ENCODE peak calls at places on chromosome 21, in nine cellular contexts. Y is immature natural killer cell; Z is body of pancreas; U is sciatic nerve; D is effector CD4-positive, alpha-beta T cell; E is left ventricle myocardium inferior; Q is SHP77; C is RWPE1; N is cardiac muscle cell. G is an unnamed sample.

GRCh38 chr21:16992448-16992847 is 520.4 kb upstream of the CXADR start:
- DNase-seq in D (no peak), C (no peak), Y (no peak), E (no peak), U (no peak), N (no peak), Q (no peak), Z (no peak), G (no peak)

GRCh38 chr21:32543975-32544374 is 41.3 kb downstream of the TCP10L start:
- DNase-seq in U (no peak), E (no peak), N (no peak), Z (no peak), Q (no peak), D (no peak), Y (no peak), C (no peak), G (no peak)

GRCh38 chr21:28309596-28309995 is 683.1 kb downstream of the LTN1 start:
- DNase-seq in Y (no peak), Q (no peak), Z (no peak), U (no peak), E (no peak), N (no peak), D (no peak), C (no peak), G (no peak)

GRCh38 chr21:26686278-26686677 is 113.2 kb upstream of the CYYR1 start:
- DNase-seq in N (no peak), U (no peak), Z (peak; percentile 12), Q (peak; percentile 19), C (peak; percentile 42), Y (no peak), E (no peak), D (no peak), G (peak; percentile 28)

GRCh38 chr21:17514124-17514481 is 1.3 kb downstream of the CXADR start:
- DNase-seq in D (no peak), Q (no peak), U (no peak), N (peak; percentile 10), C (peak; percentile 53), Y (no peak), E (no peak), Z (no peak), G (peak; percentile 30)

GRCh38 chr21:38988211-38989096 is 182.7 kb downstream of the ETS2 start:
- DNase-seq in D (no peak), Y (no peak), N (no peak), U (no peak), E (no peak), Q (peak; percentile 41), Z (no peak), C (no peak), G (no peak)

GRCh38 chr21:37848721-37849490 is 67.4 kb downstream of the KCNJ6 start:
- DNase-seq in D (no peak), N (no peak), Y (no peak), Z (no peak), Q (no peak), U (no peak), E (no peak), C (no peak), G (peak; percentile 33)

GRCh38 chr21:42056996-42057689 is 14.0 kb upstream of the UMODL1 start:
- DNase-seq in Y (no peak), Q (no peak), D (no peak), Z (peak; percentile 85), U (no peak), C (peak; percentile 48), N (no peak), E (no peak), G (peak; percentile 64)

GRCh38 chr21:34935452-34935851 is 113.7 kb downstream of the RUNX1 start:
- DNase-seq in Z (no peak), Q (no peak), U (no peak), Y (peak; percentile 44), N (no peak), E (no peak), D (no peak), C (no peak), G (peak; percentile 53)

GRCh38 chr21:17466166-17466565 is 46.7 kb upstream of the CXADR start:
- DNase-seq in D (no peak), E (no peak), C (no peak), Q (no peak), U (no peak), Y (no peak), Z (peak; percentile 28), N (no peak), G (peak; percentile 37)

GRCh38 chr21:16588433-16588860 is 858.7 kb downstream of the USP25 start:
- DNase-seq in U (peak; percentile 84), D (no peak), Y (no peak), Q (no peak), C (peak; percentile 58), E (peak; percentile 46), N (peak; percentile 62), Z (peak; percentile 43), G (peak; percentile 79)

GRCh38 chr21:42749226-42749625 is 95.8 kb downstream of the PDE9A start:
- DNase-seq in Z (no peak), D (no peak), N (no peak), Y (no peak), E (no peak), C (no peak), Q (no peak), U (no peak), G (no peak)

GRCh38 chr21:46052703-46053651 is 44.9 kb upstream of the COL6A2 start:
- DNase-seq in Q (no peak), Z (no peak), Y (peak; percentile 89), E (no peak), N (no peak), D (no peak), U (peak; percentile 58), C (no peak), G (peak; percentile 61)

GRCh38 chr21:29390778-29391177 is 92.1 kb downstream of the BACH1 start:
- DNase-seq in D (no peak), Q (no peak), Z (no peak), Y (no peak), E (no peak), N (no peak), C (no peak), U (no peak), G (no peak)

GRCh38 chr21:33403786-33404571 is 766 bp downstream of the IFNGR2 start:
- DNase-seq in E (peak; percentile 64), D (peak; percentile 16), C (peak; percentile 34), Q (peak; percentile 34), Z (peak; percentile 62), N (peak; percentile 69), U (peak; percentile 84), Y (no peak), G (peak; percentile 45)

GRCh38 chr21:26451014-26451740 is 121.9 kb downstream of the CYYR1 start:
- DNase-seq in N (no peak), Q (no peak), Z (no peak), C (no peak), E (no peak), Y (no peak), D (no peak), U (no peak), G (no peak)

GRCh38 chr21:38139380-38140168 is 117.2 kb upstream of the KCNJ15 start:
- DNase-seq in U (no peak), N (no peak), D (no peak), Y (no peak), C (peak; percentile 85), E (no peak), Z (no peak), Q (peak; percentile 86), G (peak; percentile 99)

GRCh38 chr21:31343680-31344480 is at the start of gene TIAM1:
- DNase-seq in D (no peak), N (peak; percentile 59), E (peak; percentile 68), C (peak; percentile 79), U (peak; percentile 73), Z (peak; percentile 55), Q (no peak), Y (no peak), G (peak; percentile 86)

GRCh38 chr21:38376235-38376634 is 119.4 kb downstream of the KCNJ15 start:
- DNase-seq in Q (no peak), Z (peak; percentile 16), U (no peak), C (no peak), N (no peak), Y (peak; percentile 19), E (no peak), D (no peak), G (no peak)

GRCh38 chr21:29164330-29164942 is 34.0 kb downstream of the MAP3K7CL start:
- DNase-seq in U (no peak), Z (peak; percentile 45), E (no peak), Y (no peak), Q (peak; percentile 35), C (peak; percentile 55), N (peak; percentile 52), D (no peak), G (peak; percentile 89)

GRCh38 chr21:16241500-16241963 is 511.8 kb downstream of the USP25 start:
- DNase-seq in Y (no peak), C (no peak), E (no peak), D (no peak), Z (no peak), Q (no peak), U (no peak), N (peak; percentile 6), G (no peak)

GRCh38 chr21:35981514-35982070 is 78.7 kb downstream of the SETD4 start:
- DNase-seq in Z (no peak), N (no peak), U (no peak), Y (no peak), E (no peak), D (no peak), C (no peak), Q (no peak), G (no peak)

GRCh38 chr21:14943636-14944035 is 121.2 kb downstream of the NRIP1 start:
- DNase-seq in D (no peak), C (no peak), U (no peak), E (no peak), N (no peak), Z (no peak), Q (no peak), Y (no peak), G (no peak)

GRCh38 chr21:41642399-41642798 is 124.5 kb downstream of the RIPK4 start:
- DNase-seq in N (no peak), D (no peak), Y (no peak), Q (no peak), C (no peak), Z (no peak), E (no peak), U (peak; percentile 34), G (no peak)

GRCh38 chr21:42107177-42107880 is 36.2 kb downstream of the UMODL1 start:
- DNase-seq in C (no peak), Y (no peak), D (no peak), N (no peak), Q (no peak), E (no peak), U (no peak), Z (no peak), G (no peak)

GRCh38 chr21:34243562-34243961 is 120.2 kb upstream of the KCNE2 start:
- DNase-seq in U (no peak), Q (peak; percentile 0), Y (no peak), E (no peak), N (peak; percentile 51), D (no peak), C (peak; percentile 26), Z (peak; percentile 40), G (peak; percentile 51)

GRCh38 chr21:30164796-30165195 is 1.8 kb downstream of the CLDN17 start:
- DNase-seq in Z (no peak), U (no peak), Q (no peak), C (peak; percentile 79), N (no peak), Y (no peak), E (no peak), D (no peak), G (peak; percentile 5)